ENCODE peak calls at places on chromosomes 2 and 18, in ten cellular contexts. Z is colonic mucosa; M is left ventricle myocardium inferior; K is CD8-positive, alpha-beta memory T cell; B is brain microvascular endothelial cell; Q is gastrocnemius medialis; J is bronchial epithelial cell; D is sigmoid colon; F is endodermal cell; G is cardiac muscle cell. C is an unnamed sample. For H3K36me3, the result is how much of the 10 kb centered on the place peaks cover.

GRCh38 chr2:95265182-95265581 is 9.1 kb upstream of the PROM2 start:
- DNase-seq in B (no peak), Q (no peak), G (no peak), M (no peak), D (no peak), J (no peak), F (no peak), Z (no peak), K (no peak), C (no peak)

GRCh38 chr2:223549215-223549614 is 52.9 kb downstream of the SCG2 start:
- DNase-seq in Q (no peak), J (peak), D (no peak), G (peak), M (no peak), F (no peak), Z (no peak), B (peak), K (no peak), C (no peak)

GRCh38 chr2:190088917-190089316 is 26.4 kb upstream of the MSTN start:
- DNase-seq in K (peak), D (no peak), M (no peak), G (peak), Z (peak), Q (no peak), J (peak), F (peak), B (peak), C (peak)

GRCh38 chr2:112006076-112006410 is 49.0 kb upstream of the TMEM87B start:
- DNase-seq in D (no peak), B (peak), Z (no peak), J (peak), M (no peak), K (no peak), F (no peak), Q (no peak), G (peak), C (no peak)

GRCh38 chr2:238401539-238401938 is 25.2 kb upstream of the ASB1 start:
- DNase-seq in J (no peak), F (no peak), Z (peak), Q (no peak), D (no peak), M (no peak), G (no peak), B (no peak), K (no peak), C (no peak)

GRCh38 chr2:119011162-119011909 is 69.3 kb downstream of the MARCO start:
- DNase-seq in J (no peak), Z (no peak), F (peak), Q (no peak), B (peak), D (no peak), M (peak), G (peak), K (no peak), C (no peak)

GRCh38 chr2:46164581-46165301 is 132.5 kb upstream of the EPAS1 start:
- DNase-seq in D (peak), B (peak), K (no peak), F (no peak), G (peak), M (peak), J (peak), Z (peak), Q (peak), C (peak)

GRCh38 chr2:199024224-199024623 is 433.5 kb downstream of the SATB2 start:
- DNase-seq in B (no peak), J (no peak), M (no peak), G (no peak), Q (no peak), K (no peak), Z (no peak), D (no peak), F (no peak), C (no peak)

GRCh38 chr18:9627642-9628041 is 13.3 kb upstream of the PPP4R1 start:
- DNase-seq in B (peak), Q (no peak), Z (no peak), F (no peak), J (peak), M (no peak), D (no peak), G (peak), K (no peak), C (no peak)

GRCh38 chr2:119468154-119468955 is 36.7 kb downstream of the TMEM37 start:
- DNase-seq in Q (no peak), D (peak), Z (no peak), M (no peak), J (peak), G (no peak), F (no peak), K (no peak), B (peak), C (no peak)

GRCh38 chr18:79871026-79871390 is 73.3 kb downstream of the KCNG2 start:
- DNase-seq in G (no peak), Q (no peak), K (no peak), M (no peak), J (no peak), F (peak), D (no peak), Z (no peak), B (no peak), C (peak)

GRCh38 chr2:236754234-236754924 is 184.8 kb downstream of the ACKR3 start:
- DNase-seq in Q (no peak), G (no peak), M (no peak), D (no peak), F (no peak), B (no peak), J (no peak), K (no peak), Z (no peak), C (no peak)

GRCh38 chr18:32349728-32350395 is 120.8 kb downstream of the GAREM1 start:
- DNase-seq in M (peak), B (peak), F (no peak), K (no peak), G (peak), J (peak), Z (peak), Q (peak), D (peak), C (peak)

GRCh38 chr2:178306351-178307073 is 112.2 kb downstream of the OSBPL6 start:
- DNase-seq in B (peak), Z (peak), Q (no peak), G (peak), M (no peak), J (peak), D (no peak), F (peak), K (peak), C (no peak)

GRCh38 chr2:66405473-66405872 is 29.5 kb upstream of the MEIS1 start:
- DNase-seq in G (no peak), D (no peak), J (no peak), B (no peak), F (no peak), K (no peak), Z (no peak), Q (no peak), M (no peak), C (no peak)

GRCh38 chr2:7015007-7015950 is 98.1 kb downstream of the RNF144A start:
- DNase-seq in Q (no peak), K (no peak), M (no peak), B (no peak), J (no peak), D (no peak), Z (no peak), G (no peak), F (peak), C (no peak)

GRCh38 chr2:219198974-219199373 is 7.6 kb upstream of the ZFAND2B start:
- DNase-seq in B (no peak), Q (no peak), D (no peak), M (no peak), Z (no peak), K (no peak), J (no peak), F (no peak), G (no peak), C (no peak)

GRCh38 chr2:179226203-179226960 is 38.2 kb downstream of the SESTD1 start:
- DNase-seq in Q (no peak), B (no peak), D (no peak), J (no peak), F (no peak), K (no peak), G (no peak), Z (no peak), M (no peak), C (no peak)

GRCh38 chr2:165149439-165149838 is 54.4 kb downstream of the SCN3A start:
- DNase-seq in M (no peak), J (no peak), B (no peak), K (no peak), F (no peak), D (no peak), Z (no peak), G (no peak), Q (no peak), C (no peak)

GRCh38 chr2:152466925-152467676 is 132.1 kb downstream of the FMNL2 start:
- DNase-seq in F (no peak), D (peak), B (no peak), G (peak), J (peak), M (no peak), Z (no peak), Q (peak), K (no peak), C (no peak)

GRCh38 chr2:155830817-155831579 is 501.5 kb downstream of the NR4A2 start:
- DNase-seq in J (peak), K (no peak), D (no peak), B (no peak), Q (no peak), M (no peak), Z (no peak), F (no peak), G (no peak), C (no peak)

GRCh38 chr2:9737053-9737875 is 106.0 kb upstream of the TAF1B start:
- DNase-seq in G (peak), Q (no peak), F (no peak), K (no peak), Z (no peak), D (no peak), M (no peak), J (no peak), B (no peak), C (no peak)

GRCh38 chr2:55334728-55335127 is 65.7 kb upstream of the MTIF2 start:
- DNase-seq in M (no peak), K (no peak), J (no peak), B (no peak), Z (no peak), D (no peak), G (no peak), F (no peak), Q (no peak), C (no peak)
- H3K36me3 ChIP-seq in M (under half), K (under half), J (under half), B (under half), Z (under half), D (under half), G (under half), F (half or more), Q (under half), C (under half)

GRCh38 chr18:23893653-23894052 is 120.9 kb upstream of the TTC39C start:
- DNase-seq in M (no peak), Z (no peak), D (no peak), K (no peak), Q (no peak), F (no peak), G (no peak), J (no peak), B (no peak), C (no peak)
- H3K36me3 ChIP-seq in M (under half), Z (under half), D (under half), K (under half), Q (under half), F (under half), G (under half), J (under half), B (under half), C (under half)

DNA sequence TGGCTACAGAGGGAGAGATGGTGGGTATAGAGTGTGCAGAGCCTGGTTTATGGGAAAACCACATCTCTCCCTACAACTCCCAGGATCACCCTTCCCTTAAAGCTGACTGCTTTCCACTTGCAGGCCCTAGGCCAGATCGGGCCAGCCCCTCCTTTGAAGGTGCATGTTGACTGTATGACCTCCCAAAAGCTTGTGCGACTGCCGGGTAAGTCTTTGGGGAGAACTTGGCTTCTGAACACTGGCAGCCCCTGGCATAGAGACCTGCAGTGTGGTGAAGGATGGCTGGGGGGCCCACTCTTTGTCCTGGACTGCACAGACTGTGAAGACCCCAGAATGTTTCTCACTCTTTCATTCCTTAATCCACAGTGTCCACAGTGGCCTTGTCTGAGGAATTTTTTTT is 19.5 kb downstream of the CAD start:
- DNase-seq in K (no peak), Q (no peak), D (peak), M (no peak), Z (no peak), F (no peak), B (no peak), G (no peak), J (no peak), C (no peak)
- H3K36me3 ChIP-seq in K (half or more), Q (under half), D (under half), M (half or more), Z (under half), F (half or more), B (half or more), G (half or more), J (half or more), C (under half)

GRCh38 chr2:105390454-105390853 is 8.4 kb downstream of the FHL2 start:
- DNase-seq in Z (no peak), J (no peak), F (no peak), B (no peak), Q (no peak), M (no peak), K (no peak), G (no peak), D (no peak), C (no peak)

GRCh38 chr2:105393373-105394055 is 5.3 kb downstream of the FHL2 start:
- DNase-seq in Q (no peak), F (no peak), B (peak), M (peak), Z (no peak), D (no peak), G (peak), J (no peak), K (no peak), C (peak)

GRCh38 chr2:105388971-105389381 is 9.9 kb downstream of the FHL2 start:
- DNase-seq in G (peak), B (peak), Q (no peak), D (no peak), M (no peak), F (no peak), K (no peak), J (no peak), Z (no peak), C (no peak)

GRCh38 chr2:105391763-105392662 is 6.8 kb downstream of the FHL2 start:
- DNase-seq in K (no peak), Q (no peak), B (no peak), J (no peak), M (no peak), G (no peak), Z (no peak), D (no peak), F (no peak), C (peak)

GRCh38 chr2:105391058-105391627 is 7.7 kb downstream of the FHL2 start:
- DNase-seq in B (peak), Q (no peak), K (no peak), J (peak), G (no peak), M (no peak), F (no peak), D (no peak), Z (no peak), C (no peak)
- H3K36me3 ChIP-seq in B (half or more), Q (under half), K (under half), J (under half), G (half or more), M (under half), F (under half), D (under half), Z (under half), C (under half)

GRCh38 chr2:145410096-145410495 is 890.2 kb upstream of the ZEB2 start:
- DNase-seq in K (no peak), Z (no peak), D (no peak), B (no peak), Q (no peak), F (no peak), G (no peak), M (no peak), J (no peak), C (no peak)
- H3K36me3 ChIP-seq in K (under half), Z (under half), D (under half), B (under half), Q (under half), F (under half), G (under half), M (under half), J (under half), C (under half)

DNA sequence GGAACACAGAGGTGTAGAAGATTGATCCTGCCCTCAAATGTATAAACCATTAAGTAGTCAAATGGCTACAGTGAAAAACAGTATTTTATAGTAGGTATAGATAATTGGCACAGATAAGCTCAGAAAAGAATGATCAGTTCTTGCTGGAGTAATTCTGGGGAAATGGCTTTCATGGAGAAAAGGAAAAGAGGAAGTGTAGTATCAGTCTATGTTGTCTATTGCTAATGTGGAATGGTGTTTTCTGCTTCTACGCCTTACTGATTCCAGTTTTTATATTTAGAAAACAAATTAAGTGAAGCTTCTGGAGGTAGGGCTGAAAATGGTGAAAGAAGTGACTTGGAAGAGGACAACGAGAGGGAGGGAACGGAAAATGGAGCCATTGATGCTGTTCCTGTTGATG is 22.2 kb downstream of the ZC3H15 start:
- DNase-seq in Q (no peak), K (no peak), M (no peak), F (no peak), D (no peak), B (no peak), G (no peak), Z (no peak), J (no peak), C (no peak)
- H3K36me3 ChIP-seq in Q (under half), K (half or more), M (half or more), F (half or more), D (under half), B (half or more), G (half or more), Z (under half), J (under half), C (under half)

GRCh38 chr2:11767779-11768178 is 21.3 kb downstream of the LPIN1 start:
- DNase-seq in G (no peak), B (no peak), Q (no peak), Z (no peak), D (no peak), J (no peak), M (no peak), K (no peak), F (no peak), C (no peak)
- H3K36me3 ChIP-seq in G (under half), B (under half), Q (under half), Z (under half), D (under half), J (under half), M (half or more), K (under half), F (under half), C (under half)

GRCh38 chr2:62536873-62537547 is 31.0 kb upstream of the TMEM17 start:
- DNase-seq in Z (no peak), M (no peak), F (peak), J (peak), D (no peak), G (no peak), Q (no peak), K (no peak), B (no peak), C (no peak)

GRCh38 chr2:62545261-62545660 is 39.3 kb upstream of the TMEM17 start:
- DNase-seq in Q (no peak), D (no peak), Z (no peak), G (no peak), K (no peak), B (no peak), J (no peak), F (no peak), M (no peak), C (no peak)

GRCh38 chr2:62540786-62541168 is 34.8 kb upstream of the TMEM17 start:
- DNase-seq in K (no peak), D (no peak), M (no peak), J (no peak), Z (no peak), B (no peak), Q (no peak), G (no peak), F (no peak), C (no peak)

GRCh38 chr2:62537814-62538213 is 31.8 kb upstream of the TMEM17 start:
- DNase-seq in G (no peak), B (no peak), K (no peak), Z (no peak), F (no peak), M (no peak), J (no peak), Q (no peak), D (no peak), C (no peak)

DNA sequence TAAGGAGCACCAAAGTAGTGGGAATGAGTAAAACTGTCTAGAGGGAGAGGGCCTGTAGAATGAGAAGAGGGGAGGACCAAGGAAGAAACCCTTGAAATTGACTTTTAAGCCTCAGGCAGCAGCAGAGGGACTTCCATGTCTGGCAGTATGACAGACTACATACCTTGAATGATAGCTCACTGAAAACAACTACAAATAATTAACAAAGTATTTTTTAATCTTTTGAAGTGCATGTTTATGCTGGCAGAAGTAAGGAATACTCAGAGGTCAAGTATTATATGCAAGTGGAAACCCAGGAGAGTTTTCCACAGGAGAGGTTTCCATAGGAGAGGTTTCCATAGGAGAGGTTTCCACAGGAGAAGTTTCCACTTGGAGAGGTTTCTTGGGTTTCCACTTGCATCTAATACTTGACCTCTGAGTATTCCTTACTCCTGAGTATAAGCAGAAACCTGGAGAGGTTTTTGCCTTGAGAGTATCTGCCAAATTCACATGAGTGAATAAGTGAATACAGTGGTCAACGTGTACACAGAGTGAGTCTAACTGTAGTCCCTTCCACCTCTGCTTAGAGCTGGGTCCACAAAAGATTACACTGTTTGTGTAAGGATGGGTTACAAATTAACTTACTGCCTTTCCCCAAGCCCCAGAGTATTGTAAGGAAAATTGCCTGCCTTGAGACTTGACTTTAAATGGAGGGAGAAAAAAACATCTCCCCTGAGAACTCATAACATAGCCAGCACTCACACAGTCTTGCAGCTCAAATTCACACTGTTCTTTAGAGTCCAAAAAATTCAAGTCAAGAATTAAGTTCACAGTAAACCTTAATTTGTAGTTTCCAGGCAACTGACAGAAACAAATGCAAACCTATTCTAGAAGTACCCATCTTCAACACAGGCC is 34.1 kb upstream of the TMEM17 start:
- DNase-seq in J (peak), G (no peak), D (no peak), B (no peak), M (no peak), F (no peak), Q (no peak), Z (no peak), K (no peak), C (no peak)
- H3K36me3 ChIP-seq in J (under half), G (under half), D (under half), B (under half), M (under half), F (under half), Q (under half), Z (under half), K (under half), C (under half)

C was measured in ovary.